ENCODE peak calls at places on chromosomes 1 and 21, in six cellular contexts. C is AG04450, O is brain microvascular endothelial cell, Q is heart right ventricle, T is hepatocyte, N is A549. U is an unnamed sample.

GRCh38 chr1:72009170-72009569 is 273.2 kb downstream of the NEGR1 start:
- DNase-seq in T (no peak), Q (no peak), O (no peak), C (no peak), N (no peak), U (no peak)

GRCh38 chr1:199946305-199947155 is 81.0 kb upstream of the NR5A2 start:
- DNase-seq in T (no peak), O (no peak), Q (no peak), C (no peak), N (no peak), U (peak; percentile 97)

GRCh38 chr1:98794196-98794886 is 132.8 kb downstream of the SNX7 start:
- DNase-seq in N (peak; percentile 21), O (peak; percentile 77), T (peak; percentile 79), C (peak; percentile 48), Q (peak; percentile 30), U (peak; percentile 29)

GRCh38 chr1:230901711-230902110 is 33.4 kb upstream of the C1orf198 start:
- DNase-seq in Q (no peak), N (no peak), C (no peak), T (no peak), O (no peak), U (no peak)

GRCh38 chr1:74693473-74693872 is 19.9 kb upstream of the ERICH3 start:
- DNase-seq in N (no peak), T (no peak), Q (no peak), C (no peak), O (peak; percentile 10), U (no peak)

GRCh38 chr1:215082532-215083407 is at the start of gene KCNK2:
- DNase-seq in N (no peak), C (no peak), T (peak; percentile 29), O (no peak), Q (no peak), U (no peak)

GRCh38 chr1:161763522-161764098 is 2.5 kb upstream of the ATF6 start:
- DNase-seq in Q (no peak), C (no peak), O (no peak), N (peak; percentile 47), T (peak; percentile 38), U (no peak)

GRCh38 chr1:171590022-171590421 is 32.0 kb upstream of the MYOCOS start:
- DNase-seq in N (no peak), C (peak; percentile 24), Q (no peak), O (peak; percentile 12), T (no peak), U (no peak)

GRCh38 chr1:236020359-236021000 is 44.4 kb downstream of the NID1 start:
- DNase-seq in T (no peak), Q (no peak), O (no peak), C (no peak), N (no peak), U (no peak)

GRCh38 chr21:44681861-44682579 is at the start of gene KRTAP12-1:
- DNase-seq in C (no peak), N (no peak), Q (no peak), T (no peak), O (no peak), U (no peak)

GRCh38 chr21:37060296-37060695 is 12.6 kb downstream of the PIGP start:
- DNase-seq in T (peak; percentile 92), Q (peak; percentile 27), N (peak; percentile 78), O (peak; percentile 98), C (peak; percentile 86), U (peak; percentile 90)

GRCh38 chr1:43949663-43950062 is 2.9 kb downstream of the IPO13 start:
- DNase-seq in O (no peak), C (no peak), T (no peak), Q (peak; percentile 43), N (no peak), U (no peak)

GRCh38 chr1:6497215-6497866 is 5.9 kb upstream of the PLEKHG5 start:
- DNase-seq in O (no peak), T (peak; percentile 80), C (no peak), N (peak; percentile 37), Q (no peak), U (no peak)

GRCh38 chr1:16013220-16013907 is 4.5 kb downstream of the HSPB7 start:
- DNase-seq in T (peak; percentile 92), N (peak; percentile 34), O (peak; percentile 52), C (no peak), Q (peak; percentile 81), U (peak; percentile 69)

GRCh38 chr1:55134152-55134808 is 80.9 kb downstream of the USP24 start:
- DNase-seq in N (no peak), O (no peak), Q (no peak), C (no peak), T (no peak), U (no peak)

GRCh38 chr1:202146993-202147392 is 2.5 kb upstream of the ARL8A start:
- DNase-seq in T (no peak), N (no peak), O (no peak), C (no peak), Q (no peak), U (no peak)

GRCh38 chr1:248416226-248416625 is 13.4 kb downstream of the OR2T1 start:
- DNase-seq in C (no peak), N (no peak), Q (no peak), O (no peak), T (no peak), U (no peak)

GRCh38 chr21:40680311-40680710 is 166.6 kb downstream of the DSCAM start:
- DNase-seq in N (no peak), Q (no peak), O (no peak), C (no peak), T (no peak), U (no peak)

GRCh38 chr21:33976980-33977720 is 61.5 kb upstream of the ATP5PO start:
- DNase-seq in C (no peak), T (no peak), Q (no peak), O (no peak), N (no peak), U (peak; percentile 50)

GRCh38 chr21:21247441-21247840 is 249.2 kb downstream of the NCAM2 start:
- DNase-seq in O (no peak), C (no peak), N (no peak), T (no peak), Q (no peak), U (no peak)

GRCh38 chr1:239606850-239607400 is 220.6 kb downstream of the CHRM3 start:
- DNase-seq in Q (no peak), C (no peak), T (no peak), N (no peak), O (no peak), U (no peak)

GRCh38 chr1:43199093-43199726 is 27.1 kb downstream of the CFAP57 start:
- DNase-seq in N (no peak), C (no peak), T (no peak), Q (no peak), O (no peak), U (no peak)

GRCh38 chr1:185857447-185857846 is 123.3 kb downstream of the HMCN1 start:
- DNase-seq in C (no peak), N (no peak), Q (no peak), T (no peak), O (no peak), U (no peak)

GRCh38 chr1:152182942-152183341 is 23.9 kb upstream of the RPTN start:
- DNase-seq in N (no peak), C (no peak), Q (no peak), O (peak; percentile 96), T (no peak), U (peak; percentile 76)

GRCh38 chr1:152179566-152179965 is 20.5 kb upstream of the RPTN start:
- DNase-seq in C (no peak), O (no peak), N (no peak), Q (no peak), T (no peak), U (no peak)

GRCh38 chr1:152185544-152186391 is 26.7 kb upstream of the RPTN start:
- DNase-seq in Q (peak; percentile 28), N (peak; percentile 44), T (peak; percentile 60), C (peak; percentile 26), O (peak; percentile 75), U (no peak)

GRCh38 chr1:152186556-152187285 is 27.7 kb upstream of the RPTN start:
- DNase-seq in C (no peak), Q (no peak), O (no peak), N (no peak), T (no peak), U (no peak)

GRCh38 chr1:152182431-152182830 is 23.4 kb upstream of the RPTN start:
- DNase-seq in N (no peak), Q (no peak), T (no peak), O (peak; percentile 58), C (no peak), U (no peak)
- TF ChIP-seq CTCF in N (peak; percentile 65), Q (no peak), T (peak; percentile 29), O (peak; percentile 67), C (peak; percentile 11), U (peak; percentile 61)

DNA sequence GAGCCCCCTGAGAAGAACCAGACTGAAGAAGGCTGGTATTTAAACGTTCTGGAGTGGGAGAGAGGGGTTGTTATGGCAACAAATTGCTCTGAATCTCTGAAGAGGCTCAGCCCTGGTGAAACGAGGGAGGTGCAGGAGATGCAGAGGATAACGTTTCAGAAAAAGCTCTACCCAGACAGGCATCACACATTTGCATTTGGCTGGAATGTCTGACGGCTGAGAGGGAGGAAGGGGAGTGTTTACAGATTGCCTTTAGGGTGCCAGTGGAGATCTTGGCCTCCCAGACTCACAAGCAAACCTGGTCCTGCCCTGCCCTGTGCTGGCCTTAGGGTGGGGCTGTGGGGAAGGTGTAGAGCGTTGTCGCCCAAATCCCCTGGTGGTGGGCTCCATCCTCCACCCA is 169.0 kb upstream of the AJAP1 start:
- DNase-seq in C (no peak), T (no peak), Q (no peak), O (no peak), N (no peak), U (no peak)
- H3K4me3 ChIP-seq in C (no peak overlapping the region), T (no peak overlapping the region), Q (no peak overlapping the region), O (no peak overlapping the region), N (no peak overlapping the region), U (no peak overlapping the region)

GRCh38 chr1:112727716-112728115 is 12.6 kb upstream of the PPM1J start:
- DNase-seq in N (no peak), O (peak; percentile 35), C (no peak), Q (no peak), T (no peak), U (no peak)
- TF ChIP-seq CTCF in N (no peak), O (peak; percentile 14), C (no peak), Q (no peak), T (no peak), U (no peak)

GRCh38 chr1:115056395-115056798 is 26.8 kb downstream of the TSHB start:
- DNase-seq in O (peak; percentile 20), C (no peak), T (peak; percentile 76), N (no peak), Q (no peak), U (peak; percentile 85)
- H3K4me3 ChIP-seq in O (no peak overlapping the region), C (no peak overlapping the region), T (no peak overlapping the region), N (no peak overlapping the region), Q (no peak overlapping the region), U (peak overlapping the region; percentile 16)

DNA sequence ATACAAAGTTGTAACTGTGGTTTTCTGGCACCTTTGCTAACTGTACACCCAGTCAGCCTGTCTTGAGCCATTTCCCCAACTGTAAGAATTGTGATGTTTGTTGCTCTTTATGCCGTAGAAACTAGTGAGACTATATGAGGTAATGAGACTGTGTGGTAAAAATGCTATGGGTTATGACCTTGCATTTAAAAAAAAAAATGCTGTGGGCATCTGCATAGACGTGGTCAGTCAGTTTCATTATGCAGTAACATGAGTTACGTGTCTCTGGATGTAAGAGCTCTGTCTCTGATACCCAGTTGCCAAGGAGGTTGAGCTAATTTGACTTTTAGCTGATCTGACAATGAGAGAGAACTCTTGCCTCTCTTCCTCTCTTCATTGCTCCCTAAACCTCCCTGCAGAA is 80.6 kb upstream of the LAMC2 start:
- DNase-seq in N (no peak), O (peak; percentile 32), Q (no peak), C (no peak), T (no peak), U (no peak)
- TF ChIP-seq CTCF in N (no peak), O (no peak), Q (no peak), C (no peak), T (no peak), U (no peak)

GRCh38 chr1:156876281-156876680 is 15.6 kb downstream of the NTRK1 start:
- DNase-seq in O (no peak), T (no peak), C (no peak), N (no peak), Q (no peak), U (no peak)
- H3K4me3 ChIP-seq in O (no peak overlapping the region), T (no peak overlapping the region), C (no peak overlapping the region), N (no peak overlapping the region), Q (no peak overlapping the region), U (no peak overlapping the region)